ENCODE peak calls at places on chromosomes 4 and X, in nine cellular contexts. One of them, this sample, is unnamed.
A peak's percentile ranks its signal among the peaks of the same experiment; 100 is the strongest.

GRCh38 chrX:79440336-79440735 is 73.2 kb upstream of the ITM2A start:
- DNase-seq in tibial nerve: no peak
- DNase-seq in tibial artery: no peak
- DNase-seq in Caco-2: no peak
- DNase-seq in coronary artery: no peak
- DNase-seq in fibroblast of lung: no peak
- DNase-seq in AG04450: no peak
- DNase-seq in stomach: no peak
- DNase-seq in adrenal gland: no peak
- DNase-seq in this sample: no peak

GRCh38 chr4:125200556-125200955 is 114.2 kb upstream of the FAT4 start:
- DNase-seq in tibial nerve: no peak
- DNase-seq in tibial artery: no peak
- DNase-seq in fibroblast of lung: no peak
- DNase-seq in AG04450: no peak
- DNase-seq in coronary artery: no peak
- DNase-seq in Caco-2: no peak
- DNase-seq in stomach: no peak
- DNase-seq in adrenal gland: no peak
- DNase-seq in this sample: no peak

GRCh38 chr4:8201341-8201781 is 2.3 kb downstream of the SH3TC1 start:
- DNase-seq in tibial nerve: no peak
- DNase-seq in adrenal gland: no peak
- DNase-seq in fibroblast of lung: no peak
- DNase-seq in coronary artery: no peak
- DNase-seq in Caco-2: no peak
- DNase-seq in AG04450: no peak
- DNase-seq in stomach: no peak
- DNase-seq in tibial artery: no peak
- DNase-seq in this sample: no peak

GRCh38 chr4:28639747-28640146 is 1779.1 kb downstream of the STIM2 start:
- DNase-seq in adrenal gland: no peak
- DNase-seq in coronary artery: no peak
- DNase-seq in fibroblast of lung: no peak
- DNase-seq in AG04450: no peak
- DNase-seq in Caco-2: no peak
- DNase-seq in stomach: no peak
- DNase-seq in tibial artery: no peak
- DNase-seq in tibial nerve: no peak
- DNase-seq in this sample: no peak

GRCh38 chr4:176271749-176272148 is 2.7 kb upstream of the ASB5 start:
- DNase-seq in Caco-2: no peak
- DNase-seq in fibroblast of lung: peak; percentile 61
- DNase-seq in tibial artery: no peak
- DNase-seq in stomach: no peak
- DNase-seq in adrenal gland: no peak
- DNase-seq in tibial nerve: no peak
- DNase-seq in coronary artery: no peak
- DNase-seq in AG04450: no peak
- DNase-seq in this sample: no peak

GRCh38 chr4:42152507-42153504 is at the start of gene BEND4:
- DNase-seq in coronary artery: no peak
- DNase-seq in stomach: no peak
- DNase-seq in fibroblast of lung: no peak
- DNase-seq in Caco-2: no peak
- DNase-seq in AG04450: no peak
- DNase-seq in tibial artery: no peak
- DNase-seq in adrenal gland: no peak
- DNase-seq in tibial nerve: no peak
- DNase-seq in this sample: no peak

GRCh38 chrX:115449742-115450141 is 111.2 kb upstream of the PLS3 start:
- DNase-seq in fibroblast of lung: peak; percentile 66
- DNase-seq in adrenal gland: peak; percentile 59
- DNase-seq in tibial nerve: peak; percentile 55
- DNase-seq in Caco-2: no peak
- DNase-seq in tibial artery: peak; percentile 36
- DNase-seq in AG04450: no peak
- DNase-seq in coronary artery: no peak
- DNase-seq in stomach: peak; percentile 33
- DNase-seq in this sample: no peak

GRCh38 chr4:158229768-158230167 is 19.5 kb downstream of the TMEM144 start:
- DNase-seq in adrenal gland: no peak
- DNase-seq in stomach: no peak
- DNase-seq in fibroblast of lung: no peak
- DNase-seq in tibial artery: no peak
- DNase-seq in coronary artery: no peak
- DNase-seq in Caco-2: no peak
- DNase-seq in AG04450: no peak
- DNase-seq in tibial nerve: no peak
- DNase-seq in this sample: no peak

GRCh38 chr4:5503295-5503694 is 205.1 kb downstream of the EVC2 start:
- DNase-seq in coronary artery: no peak
- DNase-seq in adrenal gland: no peak
- DNase-seq in fibroblast of lung: no peak
- DNase-seq in stomach: no peak
- DNase-seq in AG04450: no peak
- DNase-seq in Caco-2: no peak
- DNase-seq in tibial artery: no peak
- DNase-seq in tibial nerve: no peak
- DNase-seq in this sample: no peak

GRCh38 chr4:32462944-32463343 is 1742.8 kb downstream of the PCDH7 start:
- DNase-seq in Caco-2: peak; percentile 21
- DNase-seq in AG04450: no peak
- DNase-seq in stomach: no peak
- DNase-seq in adrenal gland: no peak
- DNase-seq in tibial artery: no peak
- DNase-seq in coronary artery: no peak
- DNase-seq in fibroblast of lung: peak; percentile 45
- DNase-seq in tibial nerve: no peak
- DNase-seq in this sample: no peak

GRCh38 chrX:23503835-23504539 is 163.3 kb upstream of the PRDX4 start:
- DNase-seq in adrenal gland: peak; percentile 64
- DNase-seq in fibroblast of lung: peak; percentile 73
- DNase-seq in tibial artery: peak; percentile 80
- DNase-seq in coronary artery: peak; percentile 86
- DNase-seq in Caco-2: peak; percentile 61
- DNase-seq in tibial nerve: peak; percentile 60
- DNase-seq in AG04450: peak; percentile 2
- DNase-seq in stomach: peak; percentile 94
- DNase-seq in this sample: peak; percentile 64

GRCh38 chr4:18020145-18020670 is 1.3 kb downstream of the LCORL start:
- DNase-seq in adrenal gland: no peak
- DNase-seq in coronary artery: no peak
- DNase-seq in AG04450: no peak
- DNase-seq in tibial nerve: no peak
- DNase-seq in tibial artery: no peak
- DNase-seq in Caco-2: no peak
- DNase-seq in fibroblast of lung: peak; percentile 20
- DNase-seq in stomach: no peak
- DNase-seq in this sample: no peak

GRCh38 chrX:123324628-123325027 is 140.6 kb downstream of the GRIA3 start:
- DNase-seq in stomach: no peak
- DNase-seq in tibial nerve: no peak
- DNase-seq in AG04450: no peak
- DNase-seq in adrenal gland: no peak
- DNase-seq in tibial artery: no peak
- DNase-seq in coronary artery: no peak
- DNase-seq in fibroblast of lung: no peak
- DNase-seq in Caco-2: no peak
- DNase-seq in this sample: no peak

GRCh38 chr4:118941149-118941548 is 52.5 kb downstream of the SYNPO2 start:
- DNase-seq in stomach: no peak
- DNase-seq in Caco-2: no peak
- DNase-seq in coronary artery: no peak
- DNase-seq in adrenal gland: no peak
- DNase-seq in tibial artery: peak; percentile 78
- DNase-seq in tibial nerve: peak; percentile 92
- DNase-seq in fibroblast of lung: peak; percentile 37
- DNase-seq in AG04450: no peak
- DNase-seq in this sample: no peak

GRCh38 chrX:117969337-117969736 is 147.3 kb downstream of the KLHL13 start:
- DNase-seq in Caco-2: peak; percentile 17
- DNase-seq in stomach: no peak
- DNase-seq in fibroblast of lung: no peak
- DNase-seq in tibial nerve: no peak
- DNase-seq in coronary artery: no peak
- DNase-seq in AG04450: no peak
- DNase-seq in tibial artery: no peak
- DNase-seq in adrenal gland: no peak
- DNase-seq in this sample: no peak

DNA sequence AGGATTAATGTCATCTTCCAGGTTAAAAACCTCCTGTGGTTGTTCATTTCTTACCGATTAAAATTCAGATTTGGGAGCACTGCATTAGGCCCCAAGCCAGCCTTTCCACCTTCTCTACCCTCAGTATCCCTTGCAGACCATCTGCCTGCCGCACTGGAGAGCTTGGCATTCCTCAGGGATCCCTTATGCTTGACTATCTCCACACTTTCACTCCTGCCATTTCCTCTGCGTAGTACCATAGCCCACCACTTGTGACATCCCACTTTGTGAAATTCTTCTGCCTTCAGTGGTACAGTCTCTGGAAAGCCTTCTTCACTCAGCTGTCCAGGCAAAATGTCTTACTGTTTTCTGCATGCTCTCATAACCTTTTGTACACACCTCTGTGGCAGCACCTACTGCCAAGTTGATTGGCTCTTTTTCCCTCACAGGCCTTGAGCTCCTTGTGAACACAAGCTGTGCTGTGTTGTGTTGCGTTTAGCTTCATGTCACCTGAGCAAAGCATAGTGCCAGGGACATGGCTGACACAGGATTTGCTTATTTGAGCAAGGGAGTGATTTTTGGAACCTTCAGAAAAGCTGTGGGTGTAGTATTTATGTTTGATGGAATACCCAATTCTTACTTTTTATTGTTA is 156.4 kb downstream of the ARX start:
- DNase-seq in stomach: no peak
- DNase-seq in tibial nerve: no peak
- DNase-seq in Caco-2: no peak
- DNase-seq in AG04450: no peak
- DNase-seq in adrenal gland: no peak
- DNase-seq in coronary artery: no peak
- DNase-seq in tibial artery: no peak
- DNase-seq in fibroblast of lung: no peak
- DNase-seq in this sample: no peak
- TF ChIP-seq CTCF in stomach: no peak
- TF ChIP-seq CTCF in tibial nerve: no peak
- TF ChIP-seq CTCF in Caco-2: no peak
- TF ChIP-seq CTCF in AG04450: no peak
- TF ChIP-seq CTCF in adrenal gland: no peak
- TF ChIP-seq CTCF in coronary artery: no peak
- TF ChIP-seq CTCF in tibial artery: no peak
- TF ChIP-seq CTCF in fibroblast of lung: no peak
- TF ChIP-seq CTCF in this sample: no peak

DNA sequence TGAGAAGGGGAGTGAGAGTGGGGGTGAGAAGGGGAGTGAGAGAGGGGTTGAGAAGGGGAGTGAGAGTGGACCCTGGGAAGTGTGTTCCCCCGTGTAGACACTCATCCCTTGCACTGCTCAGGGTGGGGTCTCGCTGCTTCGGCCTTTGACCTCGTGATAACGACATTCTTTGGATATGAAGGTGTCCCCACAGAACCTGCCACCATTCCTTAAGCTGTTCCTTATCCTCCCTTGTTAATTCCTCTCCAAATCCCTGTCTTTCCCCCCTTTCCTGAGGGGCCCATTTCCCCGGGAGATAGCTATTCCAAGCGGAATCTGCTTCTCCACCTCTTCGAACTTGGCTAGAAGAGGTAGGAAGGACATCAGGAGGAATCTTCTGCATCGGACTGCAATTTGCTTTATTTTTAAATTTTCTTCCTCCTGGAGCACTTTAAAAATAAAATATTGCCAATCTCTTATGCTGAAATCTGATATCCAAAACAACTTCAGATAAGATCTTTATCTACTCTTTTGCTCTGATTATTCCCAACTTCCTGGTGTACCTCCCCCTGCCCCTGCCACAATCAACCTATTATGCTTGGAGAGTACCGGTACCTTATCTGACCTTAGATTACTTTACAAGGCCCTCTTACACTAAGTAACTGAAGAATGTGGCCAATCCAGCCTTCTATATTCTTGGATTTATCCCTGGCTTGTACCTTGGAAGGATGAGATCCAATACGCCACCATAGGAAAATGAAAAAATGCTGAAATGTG is 15.6 kb downstream of the TRIML1 start:
- DNase-seq in Caco-2: peak; percentile 59
- DNase-seq in coronary artery: no peak
- DNase-seq in AG04450: no peak
- DNase-seq in tibial artery: no peak
- DNase-seq in stomach: no peak
- DNase-seq in adrenal gland: no peak
- DNase-seq in tibial nerve: no peak
- DNase-seq in fibroblast of lung: no peak
- DNase-seq in this sample: no peak
- H3K4me3 ChIP-seq in Caco-2: no peak overlapping the region
- H3K4me3 ChIP-seq in coronary artery: no peak overlapping the region
- H3K4me3 ChIP-seq in AG04450: no peak overlapping the region
- H3K4me3 ChIP-seq in tibial artery: no peak overlapping the region
- H3K4me3 ChIP-seq in stomach: no peak overlapping the region
- H3K4me3 ChIP-seq in adrenal gland: no peak overlapping the region
- H3K4me3 ChIP-seq in tibial nerve: no peak overlapping the region
- H3K4me3 ChIP-seq in fibroblast of lung: no peak overlapping the region
- H3K4me3 ChIP-seq in this sample: no peak overlapping the region

GRCh38 chrX:46502848-46503247 is 42.4 kb downstream of the ZNF674 start:
- DNase-seq in fibroblast of lung: no peak
- DNase-seq in Caco-2: no peak
- DNase-seq in coronary artery: no peak
- DNase-seq in adrenal gland: no peak
- DNase-seq in tibial artery: no peak
- DNase-seq in stomach: no peak
- DNase-seq in AG04450: no peak
- DNase-seq in tibial nerve: no peak
- DNase-seq in this sample: no peak

DNA sequence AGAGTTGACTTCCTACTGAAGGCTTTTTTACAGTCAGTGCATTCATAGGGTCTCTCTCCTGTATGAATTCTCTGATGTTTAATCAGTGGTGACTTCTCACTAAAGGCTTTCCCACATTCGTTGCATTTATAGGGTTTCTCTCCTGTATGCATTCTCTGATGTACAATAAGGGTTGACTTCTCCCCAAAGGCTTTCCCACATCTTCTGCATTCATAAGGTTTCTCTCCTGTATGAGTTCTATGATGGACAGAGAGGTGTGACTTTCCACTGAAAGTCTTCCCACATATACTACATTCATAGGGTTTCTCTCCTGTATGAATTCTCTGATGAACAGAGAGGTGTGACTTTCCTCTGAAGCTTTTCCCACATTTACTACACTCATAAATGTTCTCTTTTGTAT is 45.2 kb downstream of the ZNF674 start:
- DNase-seq in adrenal gland: no peak
- DNase-seq in tibial artery: no peak
- DNase-seq in Caco-2: no peak
- DNase-seq in tibial nerve: no peak
- DNase-seq in coronary artery: no peak
- DNase-seq in AG04450: no peak
- DNase-seq in stomach: no peak
- DNase-seq in fibroblast of lung: peak; percentile 4
- DNase-seq in this sample: no peak
- TF ChIP-seq CTCF in adrenal gland: no peak
- TF ChIP-seq CTCF in tibial artery: no peak
- TF ChIP-seq CTCF in Caco-2: no peak
- TF ChIP-seq CTCF in tibial nerve: no peak
- TF ChIP-seq CTCF in coronary artery: no peak
- TF ChIP-seq CTCF in AG04450: no peak
- TF ChIP-seq CTCF in stomach: no peak
- TF ChIP-seq CTCF in fibroblast of lung: no peak
- TF ChIP-seq CTCF in this sample: no peak

GRCh38 chrX:48927125-48927524 is 8.3 kb upstream of the PIM2 start:
- DNase-seq in Caco-2: no peak
- DNase-seq in adrenal gland: no peak
- DNase-seq in tibial artery: no peak
- DNase-seq in tibial nerve: no peak
- DNase-seq in stomach: no peak
- DNase-seq in AG04450: no peak
- DNase-seq in coronary artery: no peak
- DNase-seq in fibroblast of lung: no peak
- DNase-seq in this sample: no peak
- H3K4me3 ChIP-seq in Caco-2: no peak overlapping the region
- H3K4me3 ChIP-seq in adrenal gland: no peak overlapping the region
- H3K4me3 ChIP-seq in tibial artery: no peak overlapping the region
- H3K4me3 ChIP-seq in tibial nerve: no peak overlapping the region
- H3K4me3 ChIP-seq in stomach: no peak overlapping the region
- H3K4me3 ChIP-seq in AG04450: no peak overlapping the region
- H3K4me3 ChIP-seq in coronary artery: no peak overlapping the region
- H3K4me3 ChIP-seq in fibroblast of lung: no peak overlapping the region
- H3K4me3 ChIP-seq in this sample: no peak overlapping the region